ENCODE peak calls at places on chromosomes 4 and X, in four cellular contexts. One of them, this sample, is unnamed.

GRCh38 chr4:111027526-111027925 is 404.6 kb upstream of the PITX2 start:
- DNase-seq in AG08396: peak; percentile 19
- DNase-seq in SW480: no peak
- DNase-seq in mammary epithelial cell: no peak
- DNase-seq in this sample: no peak

GRCh38 chr4:1236103-1236641 is 12.8 kb downstream of the CTBP1 start:
- DNase-seq in AG08396: no peak
- DNase-seq in SW480: no peak
- DNase-seq in mammary epithelial cell: no peak
- DNase-seq in this sample: no peak

GRCh38 chr4:1976416-1977352 is 32.1 kb downstream of the NELFA start:
- DNase-seq in AG08396: no peak
- DNase-seq in SW480: no peak
- DNase-seq in mammary epithelial cell: no peak
- DNase-seq in this sample: no peak

GRCh38 chrX:149469406-149469805 is 35.7 kb downstream of the IDS start:
- DNase-seq in AG08396: no peak
- DNase-seq in SW480: no peak
- DNase-seq in mammary epithelial cell: no peak
- DNase-seq in this sample: no peak

GRCh38 chrX:13085533-13085932 is 41.1 kb upstream of the FAM9C start:
- DNase-seq in AG08396: no peak
- DNase-seq in SW480: no peak
- DNase-seq in mammary epithelial cell: no peak
- DNase-seq in this sample: peak; percentile 67

GRCh38 chr4:127782025-127782274 is 172 bp upstream of the HSPA4L start:
- DNase-seq in AG08396: peak; percentile 99
- DNase-seq in SW480: peak; percentile 78
- DNase-seq in mammary epithelial cell: peak; percentile 87
- DNase-seq in this sample: no peak

GRCh38 chrX:100341111-100341510 is 69.0 kb downstream of the PCDH19 start:
- DNase-seq in AG08396: no peak
- DNase-seq in SW480: no peak
- DNase-seq in mammary epithelial cell: no peak
- DNase-seq in this sample: no peak

GRCh38 chr4:84681488-84682274 is 98.8 kb downstream of the CDS1 start:
- DNase-seq in AG08396: peak; percentile 75
- DNase-seq in SW480: peak; percentile 28
- DNase-seq in mammary epithelial cell: peak; percentile 58
- DNase-seq in this sample: no peak

GRCh38 chrX:105829006-105829405 is 6.7 kb downstream of the NRK start:
- DNase-seq in AG08396: no peak
- DNase-seq in SW480: no peak
- DNase-seq in mammary epithelial cell: no peak
- DNase-seq in this sample: no peak

GRCh38 chr4:122762520-122762919 is 30.0 kb downstream of the BBS12 start:
- DNase-seq in AG08396: no peak
- DNase-seq in SW480: no peak
- DNase-seq in mammary epithelial cell: no peak
- DNase-seq in this sample: no peak

GRCh38 chrX:26915064-26915463 is 548.1 kb downstream of the PPP4R3C start:
- DNase-seq in AG08396: no peak
- DNase-seq in SW480: no peak
- DNase-seq in mammary epithelial cell: peak; percentile 71
- DNase-seq in this sample: no peak

GRCh38 chr4:14961292-14961691 is 41.0 kb upstream of the CPEB2 start:
- DNase-seq in AG08396: no peak
- DNase-seq in SW480: no peak
- DNase-seq in mammary epithelial cell: no peak
- DNase-seq in this sample: no peak

GRCh38 chrX:109774706-109775105 is 41.6 kb upstream of the ACSL4 start:
- DNase-seq in AG08396: peak; percentile 46
- DNase-seq in SW480: no peak
- DNase-seq in mammary epithelial cell: peak; percentile 73
- DNase-seq in this sample: no peak

This sample was measured in naive thymus-derived CD8-positive, alpha-beta T cell.